ENCODE peak calls at places on chromosomes 7 and 10, in seven cellular contexts. T is lower lobe of right lung, L is HFFc6, H is neural crest cell, S is A549, Q is nephron progenitor cell, Y is lung. C is an unnamed sample.

GRCh38 chr7:47394751-47395252 is 187.1 kb downstream of the TNS3 start:
- DNase-seq in L (no peak), S (no peak), Y (no peak), Q (no peak), T (no peak), H (no peak), C (no peak)

GRCh38 chr7:5695037-5695708 is 86.3 kb downstream of the RNF216 start:
- DNase-seq in S (no peak), L (peak), H (no peak), Q (no peak), Y (no peak), T (no peak), C (no peak)

GRCh38 chr7:8365499-8366110 is 67.8 kb upstream of the NXPH1 start:
- DNase-seq in L (peak), Y (no peak), Q (no peak), S (no peak), T (no peak), H (no peak), C (no peak)

GRCh38 chr10:68133553-68133952 is 24.3 kb downstream of the MYPN start:
- DNase-seq in Q (no peak), Y (no peak), L (no peak), T (no peak), H (no peak), S (no peak), C (no peak)

GRCh38 chr10:110516815-110517492 is 19.2 kb downstream of the DUSP5 start:
- DNase-seq in Q (no peak), Y (no peak), L (no peak), H (no peak), S (no peak), T (no peak), C (no peak)

GRCh38 chr10:61346946-61347345 is 106.2 kb downstream of the TMEM26 start:
- DNase-seq in S (no peak), H (no peak), L (no peak), Q (no peak), Y (no peak), T (no peak), C (no peak)

GRCh38 chr10:70672165-70672992 is at the start of gene ADAMTS14:
- DNase-seq in H (peak), L (no peak), S (peak), Q (peak), T (no peak), Y (no peak), C (no peak)

GRCh38 chr10:132452216-132452650 is 55.2 kb downstream of the PWWP2B start:
- DNase-seq in S (no peak), T (peak), L (no peak), Y (no peak), H (no peak), Q (peak), C (no peak)

GRCh38 chr10:98404571-98405396 is 10.2 kb downstream of the PYROXD2 start:
- DNase-seq in S (no peak), Q (no peak), Y (no peak), T (no peak), L (peak), H (no peak), C (no peak)

GRCh38 chr10:47034511-47035051 is 123.4 kb downstream of the PTPN20 start:
- DNase-seq in L (no peak), H (no peak), Q (no peak), S (no peak), Y (no peak), T (no peak), C (no peak)

GRCh38 chr7:90595801-90596683 is at the start of gene CDK14:
- DNase-seq in H (peak), Y (peak), Q (peak), L (peak), T (peak), S (peak), C (peak)

GRCh38 chr10:87921934-87922688 is 58.7 kb downstream of the PTEN start:
- DNase-seq in Q (no peak), T (no peak), L (no peak), S (no peak), H (no peak), Y (no peak), C (no peak)

GRCh38 chr7:151244156-151244870 is 4.2 kb downstream of the SMARCD3 start:
- DNase-seq in H (peak), Y (no peak), T (peak), S (peak), Q (peak), L (peak), C (no peak)

GRCh38 chr10:45224219-45224841 is 91.1 kb downstream of the OR13A1 start:
- DNase-seq in L (no peak), Q (no peak), S (no peak), T (peak), H (no peak), Y (no peak), C (no peak)
- TF ChIP-seq CTCF in L (no peak), Q (no peak), S (no peak), T (no peak), H (no peak), Y (no peak), C (no peak)

DNA sequence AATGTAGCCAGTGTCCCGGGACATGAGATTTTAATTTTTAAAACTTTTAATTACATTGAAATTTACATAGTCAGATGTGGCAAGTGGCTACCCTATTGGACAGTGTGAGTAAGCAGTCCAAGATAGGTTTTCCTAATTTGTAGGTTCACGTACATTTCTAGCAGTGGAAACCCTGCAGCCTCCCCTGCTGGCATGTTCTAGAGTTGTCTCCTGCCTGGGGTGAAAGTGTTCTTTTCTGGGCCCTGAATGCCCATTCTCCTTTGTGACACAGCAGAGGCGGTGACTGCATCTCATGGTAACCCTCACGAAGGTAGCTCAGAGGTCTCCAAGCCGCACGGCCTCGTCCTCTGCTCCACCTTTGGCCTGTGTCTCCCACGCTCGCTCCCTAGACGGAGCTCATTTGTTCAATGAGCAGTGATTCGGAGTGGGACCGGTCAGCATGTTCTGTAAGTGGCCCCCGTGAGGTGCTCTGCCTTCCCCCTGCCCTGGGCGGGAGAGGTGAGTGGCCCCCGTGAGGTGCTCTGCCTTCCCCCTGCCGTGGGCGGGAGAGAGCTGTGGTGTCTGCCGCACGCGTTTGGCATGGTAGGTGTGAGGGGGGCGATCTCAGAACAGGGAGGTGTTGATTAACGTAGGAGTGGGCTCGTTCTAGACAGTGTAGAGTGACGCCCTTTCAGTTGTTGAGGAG is 18.0 kb downstream of the WDR37 start:
- DNase-seq in Q (no peak), Y (no peak), L (no peak), H (no peak), T (no peak), S (no peak), C (no peak)
- TF ChIP-seq CTCF in Q (no peak), Y (no peak), L (peak), H (no peak), T (no peak), S (no peak), C (no peak)

GRCh38 chr7:16668049-16668858 is 22.3 kb downstream of the BZW2 start:
- DNase-seq in S (peak), Y (peak), L (peak), H (no peak), Q (no peak), T (peak), C (peak)
- TF ChIP-seq CTCF in S (no peak), Y (no peak), L (peak), H (no peak), Q (no peak), T (no peak), C (no peak)

DNA sequence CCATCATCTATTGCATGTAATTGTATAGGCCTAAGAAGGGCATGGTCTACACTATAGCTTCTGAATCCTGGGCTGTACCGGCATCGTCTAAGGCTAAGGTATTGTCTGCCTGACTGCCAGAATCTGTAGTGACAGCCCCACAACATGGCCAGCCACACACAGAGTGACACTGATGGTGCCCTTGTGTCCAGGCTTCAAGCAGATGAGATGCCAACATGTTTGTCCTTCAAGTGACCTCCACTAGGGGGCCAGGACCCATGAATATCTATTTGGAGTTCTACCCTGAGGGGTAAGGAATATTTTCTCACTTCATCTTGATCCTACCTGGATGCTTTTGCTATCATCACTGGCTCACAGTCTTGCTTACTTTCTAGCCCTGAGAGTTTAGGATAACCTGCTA is 1.5 kb downstream of the CYP3A7 start:
- DNase-seq in H (no peak), T (no peak), Y (no peak), Q (peak), S (peak), L (no peak), C (no peak)
- TF ChIP-seq CTCF in H (peak), T (peak), Y (no peak), Q (peak), S (peak), L (peak), C (no peak)

GRCh38 chr7:2202901-2203550 is 29.7 kb downstream of the MAD1L1 start:
- DNase-seq in H (no peak), Y (no peak), T (no peak), L (no peak), S (no peak), Q (no peak), C (no peak)
- TF ChIP-seq CTCF in H (no peak), Y (no peak), T (no peak), L (no peak), S (no peak), Q (no peak), C (no peak)

GRCh38 chr7:4682621-4683042 is 537 bp downstream of the FOXK1 start:
- DNase-seq in Y (peak), Q (peak), S (no peak), T (peak), H (no peak), L (peak), C (no peak)
- TF ChIP-seq CTCF in Y (no peak), Q (no peak), S (peak), T (no peak), H (no peak), L (no peak), C (no peak)

DNA sequence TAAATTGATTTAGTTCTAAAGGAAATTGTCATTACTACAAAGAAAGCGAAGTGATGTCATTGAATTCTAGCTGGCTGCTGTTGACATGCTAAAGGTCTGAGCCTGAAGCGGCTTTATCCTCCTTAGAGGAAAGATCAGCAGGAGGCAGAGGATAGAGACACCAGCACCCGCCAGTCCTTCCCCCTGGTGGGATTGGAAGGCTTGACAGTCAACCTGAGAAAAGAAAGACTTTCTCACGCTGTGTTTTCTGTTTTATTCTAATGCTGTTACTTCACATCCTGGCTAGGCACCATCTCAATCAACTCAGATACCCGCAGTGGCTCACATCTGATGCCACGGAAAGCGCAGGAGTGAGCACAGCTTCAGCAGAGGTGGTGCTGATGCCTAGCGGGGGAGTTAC is 5.5 kb downstream of the HABP2 start:
- DNase-seq in S (no peak), Y (no peak), H (no peak), Q (peak), T (no peak), L (no peak), C (no peak)
- TF ChIP-seq CTCF in S (no peak), Y (no peak), H (no peak), Q (no peak), T (no peak), L (no peak), C (no peak)

DNA sequence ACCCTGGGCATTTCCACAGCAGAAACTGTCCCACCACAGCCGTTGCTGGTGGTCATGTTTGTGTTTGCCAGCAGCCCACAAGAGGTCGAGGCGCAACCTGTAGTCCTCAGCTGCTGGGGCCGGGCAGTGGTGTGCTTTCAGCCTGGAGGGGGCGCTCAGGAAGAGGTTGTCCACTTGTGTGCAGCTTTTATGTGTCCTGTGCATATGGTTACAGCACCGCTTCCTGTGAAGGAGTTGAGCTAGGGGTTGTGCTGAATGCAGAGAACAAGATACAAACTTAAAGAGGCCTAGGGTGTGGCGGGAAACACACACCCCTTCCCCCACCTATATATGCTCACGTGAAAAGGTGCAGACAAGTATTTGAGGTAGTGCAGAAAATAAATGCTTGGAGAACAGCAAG is 29.5 kb upstream of the PFKFB3 start:
- DNase-seq in T (no peak), Y (no peak), S (no peak), H (no peak), L (no peak), Q (no peak), C (no peak)
- TF ChIP-seq CTCF in T (peak), Y (no peak), S (peak), H (peak), L (peak), Q (no peak), C (no peak)

GRCh38 chr7:110371709-110372108 is 719.2 kb upstream of the LRRN3 start:
- DNase-seq in T (no peak), S (no peak), L (no peak), Q (no peak), Y (no peak), H (no peak), C (no peak)
- TF ChIP-seq CTCF in T (no peak), S (no peak), L (no peak), Q (no peak), Y (no peak), H (no peak), C (no peak)